ENCODE peak calls at places on chromosomes 11 and 22, in four cellular contexts. R, C, N and W are unnamed samples.

GRCh38 chr11:128179049-128179448 is 408.3 kb downstream of the ETS1 start:
- DNase-seq in R (no peak), C (no peak), N (no peak), W (no peak)

GRCh38 chr11:68773521-68774187 is 22.3 kb upstream of the TESMIN start:
- DNase-seq in R (no peak), C (no peak), N (no peak), W (no peak)

GRCh38 chr22:43862074-43862881 is at the start of gene SULT4A1:
- DNase-seq in R (no peak), C (no peak), N (no peak), W (no peak)

GRCh38 chr11:57321996-57322880 is 2.5 kb downstream of the TNKS1BP1 start:
- DNase-seq in R (peak), C (peak), N (no peak), W (peak)

GRCh38 chr11:121520243-121521144 is 67.7 kb upstream of the SORL1-AS1 start:
- DNase-seq in R (no peak), C (no peak), N (no peak), W (no peak)

GRCh38 chr11:27640954-27641353 is 59.3 kb downstream of the BDNF start:
- DNase-seq in R (no peak), C (no peak), N (no peak), W (no peak)

GRCh38 chr22:39959640-39960447 is at the start of gene TMA7B:
- DNase-seq in R (no peak), C (peak), N (no peak), W (no peak)

GRCh38 chr22:45480717-45481116 is 22.0 kb upstream of the FBLN1 start:
- DNase-seq in R (no peak), C (no peak), N (no peak), W (no peak)

GRCh38 chr11:47183031-47183856 is 3.0 kb downstream of the PACSIN3 start:
- DNase-seq in R (no peak), C (no peak), N (no peak), W (peak)

GRCh38 chr11:72773291-72773690 is 20.6 kb downstream of the STARD10 start:
- DNase-seq in R (peak), C (no peak), N (no peak), W (peak)

GRCh38 chr11:23233075-23233474 is 372.8 kb upstream of the CCDC179 start:
- DNase-seq in R (no peak), C (no peak), N (no peak), W (no peak)

GRCh38 chr11:61817471-61818202 is 834 bp upstream of the FADS1 start:
- DNase-seq in R (no peak), C (no peak), N (no peak), W (no peak)

GRCh38 chr11:66011239-66011784 is 496 bp upstream of the CST6 start:
- DNase-seq in R (peak), C (no peak), N (no peak), W (no peak)

GRCh38 chr11:76096552-76096951 is 109.8 kb downstream of the WNT11 start:
- DNase-seq in R (no peak), C (no peak), N (no peak), W (no peak)

GRCh38 chr11:9568854-9569587 is 4.4 kb upstream of the WEE1 start:
- DNase-seq in R (peak), C (peak), N (no peak), W (peak)

GRCh38 chr11:74723511-74723910 is 7.7 kb downstream of the CHRDL2 start:
- DNase-seq in R (no peak), C (no peak), N (no peak), W (no peak)

GRCh38 chr11:108093128-108093904 is 28.1 kb upstream of the ACAT1 start:
- DNase-seq in R (no peak), C (no peak), N (no peak), W (no peak)

GRCh38 chr11:11956006-11956405 is 52.4 kb downstream of the DKK3 start:
- DNase-seq in R (no peak), C (no peak), N (no peak), W (no peak)

GRCh38 chr11:107956543-107956942 is 28.3 kb downstream of the RAB39A start:
- DNase-seq in R (no peak), C (no peak), N (no peak), W (no peak)

GRCh38 chr11:58193403-58193802 is 4.5 kb downstream of the OR9Q2 start:
- DNase-seq in R (no peak), C (no peak), N (no peak), W (no peak)

GRCh38 chr11:9710852-9711251 is 47.0 kb downstream of the SWAP70 start:
- DNase-seq in R (no peak), C (no peak), N (no peak), W (no peak)

GRCh38 chr11:73729594-73730206 is 31.2 kb downstream of the RAB6A start:
- DNase-seq in R (no peak), C (peak), N (peak), W (no peak)

GRCh38 chr22:42416671-42417230 is 15.5 kb downstream of the NFAM1 start:
- DNase-seq in R (no peak), C (no peak), N (no peak), W (no peak)

GRCh38 chr11:22192642-22193347 is at the start of gene ANO5:
- DNase-seq in R (peak), C (peak), N (peak), W (peak)

GRCh38 chr22:46105494-46106278 is 44.6 kb upstream of the PPARA start:
- DNase-seq in R (peak), C (peak), N (no peak), W (peak)

GRCh38 chr11:12845739-12846358 is 163.3 kb upstream of the RASSF10 start:
- DNase-seq in R (peak), C (no peak), N (no peak), W (peak)

GRCh38 chr11:47558695-47559094 is 5.8 kb upstream of the CELF1 start:
- DNase-seq in R (no peak), C (no peak), N (no peak), W (no peak)

GRCh38 chr11:131099013-131099412 is 182.7 kb upstream of the SNX19 start:
- DNase-seq in R (no peak), C (no peak), N (no peak), W (no peak)

GRCh38 chr22:19756288-19757128 is 4.1 kb upstream of the TBX1 start:
- DNase-seq in R (peak), C (peak), N (no peak), W (no peak)

GRCh38 chr22:20810645-20811044 is 36.7 kb downstream of the SERPIND1 start:
- DNase-seq in R (no peak), C (no peak), N (no peak), W (no peak)

GRCh38 chr11:114098927-114099326 is 39.4 kb downstream of the ZBTB16 start:
- DNase-seq in R (peak), C (no peak), N (no peak), W (no peak)

GRCh38 chr11:17524221-17524620 is 20.0 kb downstream of the USH1C start:
- DNase-seq in R (no peak), C (no peak), N (no peak), W (no peak)

GRCh38 chr11:834371-835316 is 1.9 kb downstream of the CD151 start:
- DNase-seq in R (peak), C (peak), N (no peak), W (no peak)

GRCh38 chr22:35498026-35498425 is 42.6 kb upstream of the RASD2 start:
- DNase-seq in R (no peak), C (no peak), N (no peak), W (no peak)

GRCh38 chr11:70557742-70558485 is 159.6 kb downstream of the CTTN start:
- DNase-seq in R (no peak), C (no peak), N (no peak), W (no peak)

GRCh38 chr22:36125994-36126531 is 34.5 kb downstream of the APOL3 start:
- DNase-seq in R (no peak), C (no peak), N (no peak), W (no peak)

GRCh38 chr11:133810766-133811165 is 34.5 kb downstream of the SPATA19 start:
- DNase-seq in R (no peak), C (no peak), N (no peak), W (no peak)

GRCh38 chr11:118098996-118099837 is 12.5 kb upstream of the SMIM35 start:
- DNase-seq in R (no peak), C (no peak), N (no peak), W (no peak)

GRCh38 chr11:76773921-76774361 is 9.2 kb upstream of the TSKU start:
- DNase-seq in R (peak), C (no peak), N (no peak), W (peak)

GRCh38 chr11:93735627-93736026 is 5.7 kb downstream of the TAF1D start:
- DNase-seq in R (no peak), C (no peak), N (no peak), W (no peak)

GRCh38 chr11:93736129-93736528 is 5.2 kb downstream of the TAF1D start:
- DNase-seq in R (no peak), C (no peak), N (no peak), W (no peak)

GRCh38 chr11:93733474-93733873 is 7.8 kb downstream of the TAF1D start:
- DNase-seq in R (no peak), C (no peak), N (no peak), W (no peak)

GRCh38 chr11:93732237-93732892 is 8.9 kb downstream of the TAF1D start:
- DNase-seq in R (no peak), C (no peak), N (no peak), W (no peak)

GRCh38 chr11:93734427-93735222 is 6.7 kb downstream of the TAF1D start:
- DNase-seq in R (no peak), C (no peak), N (no peak), W (no peak)
- TF ChIP-seq POLR2A in R (no peak), C (no peak), N (peak), W (no peak)

GRCh38 chr11:43270468-43270867 is 41.3 kb upstream of the API5 start:
- DNase-seq in R (no peak), C (no peak), N (no peak), W (no peak)

GRCh38 chr11:43269229-43269928 is 42.4 kb upstream of the API5 start:
- DNase-seq in R (no peak), C (no peak), N (no peak), W (no peak)

GRCh38 chr11:43268161-43268560 is 43.6 kb upstream of the API5 start:
- DNase-seq in R (peak), C (no peak), N (no peak), W (peak)

DNA sequence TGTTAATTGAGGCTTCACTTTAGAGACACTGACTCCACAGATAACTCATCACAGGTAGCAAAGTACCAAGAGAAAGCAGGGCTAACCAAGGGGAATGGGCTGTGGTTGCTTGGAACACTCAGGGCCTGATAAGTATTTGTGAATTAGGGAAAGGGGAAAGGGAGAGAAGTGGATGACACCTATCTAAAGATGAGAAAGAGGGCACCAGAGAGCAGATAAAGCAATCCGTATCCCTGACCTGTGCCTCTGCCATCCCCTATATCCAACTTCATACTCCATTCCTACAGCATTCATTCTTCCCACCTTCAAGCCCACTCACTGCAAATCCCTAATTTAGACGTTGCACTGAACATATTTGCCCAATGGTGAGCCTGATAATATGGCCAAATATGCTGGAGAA is 43.0 kb upstream of the API5 start:
- DNase-seq in R (no peak), C (no peak), N (no peak), W (no peak)
- TF ChIP-seq CTCF in R (no peak), C (no peak), N (peak), W (no peak)

DNA sequence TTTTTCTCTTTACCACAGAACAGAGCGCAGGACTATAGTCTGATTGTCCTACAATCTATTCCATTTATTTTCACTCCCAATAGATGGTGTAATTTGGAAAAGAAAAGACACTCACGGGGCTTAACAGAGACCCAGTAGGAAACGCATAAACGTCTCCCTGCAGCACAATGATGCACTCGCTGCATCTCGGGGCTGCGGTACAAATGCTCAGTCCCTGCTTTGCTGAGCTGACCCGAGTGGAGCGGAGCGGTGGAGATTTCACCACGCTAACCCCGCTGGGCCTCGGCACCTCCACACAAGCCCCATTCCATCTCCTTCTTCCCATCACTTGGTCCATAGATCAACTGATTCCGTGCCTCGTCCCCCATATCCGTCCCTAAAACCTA is 1.5 kb downstream of the FEZ1 start:
- DNase-seq in R (no peak), C (no peak), N (no peak), W (no peak)
- H3K4me3 ChIP-seq in R (no peak), C (no peak), N (peak), W (peak)

GRCh38 chr22:25409240-25409639 is 155.2 kb upstream of the GRK3 start:
- DNase-seq in R (peak), C (no peak), N (no peak), W (peak)
- TF ChIP-seq POLR2A in R (no peak), C (no peak), N (no peak), W (no peak)

GRCh38 chr11:8564526-8564925 is 29.5 kb downstream of the STK33 start:
- DNase-seq in R (no peak), C (no peak), N (no peak), W (no peak)

GRCh38 chr11:8567597-8568198 is 26.3 kb downstream of the STK33 start:
- DNase-seq in R (no peak), C (no peak), N (no peak), W (no peak)

GRCh38 chr11:8561461-8561860 is 32.6 kb downstream of the STK33 start:
- DNase-seq in R (no peak), C (no peak), N (no peak), W (no peak)

DNA sequence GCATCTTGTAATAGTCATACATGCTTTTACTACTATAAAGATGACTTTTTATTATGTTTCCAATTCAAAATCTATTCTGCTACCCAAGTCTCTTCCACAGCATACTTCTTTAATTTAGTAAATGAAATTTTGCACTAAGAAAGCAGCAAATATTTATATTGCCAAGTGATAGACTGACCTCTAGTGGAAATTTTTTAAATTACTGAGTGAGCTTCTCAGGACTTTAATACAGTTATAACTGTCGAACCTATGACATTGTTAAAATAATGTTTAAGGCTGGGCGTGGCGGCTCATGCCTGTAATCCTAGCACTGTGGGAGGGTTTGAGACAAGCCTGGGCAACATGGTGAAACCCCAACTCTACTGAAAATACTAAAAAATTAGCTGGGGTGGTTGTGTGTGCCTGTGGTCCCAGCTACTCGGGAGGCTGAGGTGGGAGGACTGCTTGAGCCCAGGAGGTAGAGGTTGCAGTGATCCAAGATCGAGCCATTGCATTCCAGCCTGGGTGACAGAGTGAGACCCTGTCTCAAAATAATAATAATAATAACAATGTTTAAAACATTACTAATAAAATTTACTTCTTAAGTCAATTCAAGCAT is 27.3 kb downstream of the STK33 start:
- DNase-seq in R (no peak), C (no peak), N (no peak), W (no peak)
- TF ChIP-seq CTCF in R (peak), C (peak), N (peak), W (peak)

DNA sequence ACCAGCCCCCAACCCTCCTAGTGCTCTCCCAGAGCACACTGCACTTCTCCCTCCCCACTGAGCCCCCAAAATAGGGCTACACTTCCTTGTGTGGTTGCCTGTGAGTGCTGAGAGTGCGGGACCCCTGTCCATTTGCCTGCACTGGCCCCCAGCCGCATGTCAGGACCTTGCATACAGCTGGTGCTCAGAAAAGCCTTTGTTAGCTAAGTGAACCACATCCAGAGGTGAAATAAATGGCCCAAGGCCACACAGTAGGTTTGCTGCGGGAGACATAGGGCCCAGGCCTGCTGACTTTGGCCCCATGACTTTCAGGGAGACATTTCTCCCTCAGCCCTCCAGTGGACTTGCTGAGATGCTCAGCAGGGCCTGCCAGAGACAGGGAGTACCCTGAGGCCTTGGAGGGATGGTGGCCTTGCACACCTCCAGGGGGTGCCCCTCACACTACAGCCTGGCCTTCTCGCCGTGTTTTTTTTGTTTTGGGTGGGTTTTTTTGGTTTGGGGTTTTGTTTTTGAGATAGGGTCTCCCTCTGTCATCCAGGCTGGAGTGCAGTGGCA is 10.2 kb downstream of the SSTR3 start:
- DNase-seq in R (no peak), C (no peak), N (no peak), W (no peak)
- H3K4me3 ChIP-seq in R (no peak), C (no peak), N (no peak), W (no peak)

GRCh38 chr11:119168471-119169271 is at the start of gene NLRX1:
- DNase-seq in R (peak), C (peak), N (peak), W (peak)
- TF ChIP-seq POLR2A in R (peak), C (peak), N (no peak), W (peak)